ENCODE peak calls at places on chromosome 9, in eight cellular contexts. H is body of pancreas, M is aorta, N is esophagus squamous epithelium, V is lung, O is tibial artery, S is GM23248, P is ovary. A is an unnamed sample. For H3K36me3 and H3K4me1, the result is how much of the 10 kb centered on the place peaks cover.

GRCh38 chr9:138112791-138113600 is 235.4 kb downstream of the CACNA1B start:
- DNase-seq in H (no peak), M (no peak), N (no peak), V (no peak), O (no peak), S (no peak), P (no peak), A (peak)

GRCh38 chr9:136044971-136045594 is 50.0 kb downstream of the NACC2 start:
- DNase-seq in H (no peak), M (no peak), N (no peak), V (no peak), O (peak), S (no peak), P (no peak), A (no peak)

GRCh38 chr9:123300554-123300953 is 32.2 kb upstream of the STRBP start:
- DNase-seq in H (no peak), M (peak), N (no peak), V (no peak), O (peak), S (no peak), P (no peak), A (no peak)

GRCh38 chr9:21931428-21931827 is 62.8 kb downstream of the CDKN2A start:
- DNase-seq in H (no peak), M (no peak), N (no peak), V (no peak), O (no peak), S (peak), P (no peak), A (no peak)

GRCh38 chr9:121599872-121600585 is 51.4 kb upstream of the DAB2IP start:
- DNase-seq in H (peak), M (no peak), N (no peak), V (no peak), O (no peak), S (peak), P (no peak), A (no peak)

GRCh38 chr9:75200892-75201470 is 112.7 kb downstream of the OSTF1 start:
- DNase-seq in H (no peak), M (no peak), N (no peak), V (no peak), O (no peak), S (peak), P (no peak), A (no peak)

GRCh38 chr9:74887981-74888370 is 255 bp upstream of the TRPM6 start:
- DNase-seq in H (no peak), M (no peak), N (no peak), V (no peak), O (no peak), S (no peak), P (no peak), A (no peak)

GRCh38 chr9:114470581-114470980 is 34.7 kb downstream of the WHRN start:
- DNase-seq in H (no peak), M (no peak), N (no peak), V (no peak), O (peak), S (no peak), P (no peak), A (no peak)

GRCh38 chr9:61665330-61665751 is 475.5 kb downstream of the SPATA31A7 start:
- DNase-seq in H (no peak), M (peak), N (no peak), V (no peak), O (no peak), S (no peak), P (no peak), A (peak)

GRCh38 chr9:113409481-113409880 is 994 bp downstream of the POLE3 start:
- DNase-seq in H (no peak), M (peak), N (no peak), V (no peak), O (no peak), S (peak), P (no peak), A (no peak)

GRCh38 chr9:37917801-37918664 is 14.1 kb upstream of the SLC25A51 start:
- DNase-seq in H (peak), M (no peak), N (no peak), V (no peak), O (peak), S (no peak), P (no peak), A (no peak)

GRCh38 chr9:115444941-115445340 is 327.0 kb upstream of the TNC start:
- DNase-seq in H (no peak), M (no peak), N (no peak), V (no peak), O (no peak), S (no peak), P (no peak), A (no peak)

GRCh38 chr9:219670-220365 is 5.2 kb downstream of the DOCK8 start:
- DNase-seq in H (no peak), M (no peak), N (no peak), V (no peak), O (no peak), S (no peak), P (no peak), A (no peak)

GRCh38 chr9:4784403-4784802 is 8.3 kb upstream of the RCL1 start:
- DNase-seq in H (no peak), M (no peak), N (no peak), V (no peak), O (no peak), S (no peak), P (no peak), A (no peak)

GRCh38 chr9:129567329-129567728 is 53.6 kb downstream of the C9orf50 start:
- DNase-seq in H (no peak), M (no peak), N (no peak), V (no peak), O (no peak), S (peak), P (no peak), A (no peak)

GRCh38 chr9:116288658-116289057 is 135.1 kb downstream of the PAPPA start:
- DNase-seq in H (no peak), M (no peak), N (no peak), V (no peak), O (no peak), S (peak), P (no peak), A (no peak)

GRCh38 chr9:101481296-101481695 is 45.7 kb upstream of the ALDOB start:
- DNase-seq in H (no peak), M (no peak), N (no peak), V (no peak), O (no peak), S (peak), P (no peak), A (no peak)

GRCh38 chr9:120874226-120874839 is 2.7 kb downstream of the PHF19 start:
- DNase-seq in H (no peak), M (peak), N (no peak), V (no peak), O (no peak), S (no peak), P (no peak), A (no peak)

GRCh38 chr9:133120343-133121199 is 469 bp downstream of the RALGDS start:
- DNase-seq in H (peak), M (peak), N (no peak), V (no peak), O (no peak), S (peak), P (no peak), A (no peak)

GRCh38 chr9:115127191-115127817 is 9.3 kb upstream of the TNC start:
- DNase-seq in H (no peak), M (no peak), N (no peak), V (no peak), O (no peak), S (no peak), P (no peak), A (no peak)

GRCh38 chr9:71760901-71761300 is 7.4 kb downstream of the CEMIP2 start:
- DNase-seq in H (no peak), M (no peak), N (no peak), V (no peak), O (no peak), S (no peak), P (no peak), A (no peak)

GRCh38 chr9:120925535-120926396 is 830 bp downstream of the TRAF1 start:
- DNase-seq in H (no peak), M (peak), N (no peak), V (no peak), O (peak), S (peak), P (no peak), A (no peak)

GRCh38 chr9:126331964-126332748 is 5.5 kb downstream of the MVB12B start:
- DNase-seq in H (no peak), M (no peak), N (no peak), V (no peak), O (no peak), S (no peak), P (no peak), A (no peak)

GRCh38 chr9:106104887-106105286 is 410.5 kb downstream of the TMEM38B start:
- DNase-seq in H (no peak), M (no peak), N (no peak), V (no peak), O (no peak), S (no peak), P (no peak), A (no peak)

GRCh38 chr9:95124582-95125359 is 192.7 kb downstream of the FANCC start:
- DNase-seq in H (no peak), M (no peak), N (no peak), V (no peak), O (no peak), S (peak), P (no peak), A (no peak)

GRCh38 chr9:126864771-126865170 is 4.3 kb downstream of the ZBTB34 start:
- DNase-seq in H (no peak), M (no peak), N (no peak), V (no peak), O (no peak), S (no peak), P (no peak), A (no peak)

GRCh38 chr9:68575821-68576220 is 35.1 kb upstream of the TMEM252 start:
- DNase-seq in H (no peak), M (no peak), N (no peak), V (no peak), O (no peak), S (no peak), P (no peak), A (no peak)

GRCh38 chr9:7894231-7894630 is 94.7 kb upstream of the DMAC1 start:
- DNase-seq in H (no peak), M (no peak), N (no peak), V (no peak), O (no peak), S (no peak), P (no peak), A (no peak)

GRCh38 chr9:116383956-116384355 is 230.4 kb downstream of the PAPPA start:
- DNase-seq in H (no peak), M (no peak), N (no peak), V (no peak), O (no peak), S (no peak), P (no peak), A (no peak)

GRCh38 chr9:77909306-77909705 is 122.3 kb downstream of the GNAQ start:
- DNase-seq in H (no peak), M (no peak), N (no peak), V (no peak), O (no peak), S (no peak), P (no peak), A (no peak)

GRCh38 chr9:104256031-104256709 is 162.1 kb downstream of the SMC2 start:
- DNase-seq in H (no peak), M (no peak), N (no peak), V (no peak), O (no peak), S (no peak), P (no peak), A (no peak)

GRCh38 chr9:114709636-114710035 is 27.6 kb upstream of the TEX48 start:
- DNase-seq in H (no peak), M (no peak), N (no peak), V (no peak), O (no peak), S (no peak), P (no peak), A (no peak)

GRCh38 chr9:8872802-8873201 is 1073.2 kb upstream of the DMAC1 start:
- DNase-seq in H (no peak), M (no peak), N (no peak), V (no peak), O (no peak), S (no peak), P (no peak), A (no peak)

GRCh38 chr9:115649991-115650472 is 503.6 kb upstream of the PAPPA start:
- DNase-seq in H (peak), M (peak), N (no peak), V (peak), O (peak), S (peak), P (peak), A (peak)

GRCh38 chr9:2919347-2919746 is 75.5 kb upstream of the PUM3 start:
- DNase-seq in H (no peak), M (no peak), N (no peak), V (no peak), O (no peak), S (peak), P (no peak), A (no peak)

GRCh38 chr9:96619491-96620154 is at the start of gene CDC14B:
- DNase-seq in H (peak), M (peak), N (no peak), V (peak), O (peak), S (peak), P (peak), A (no peak)

GRCh38 chr9:82606761-82607382 is 456.1 kb downstream of the RASEF start:
- DNase-seq in H (peak), M (no peak), N (no peak), V (peak), O (no peak), S (peak), P (peak), A (no peak)

GRCh38 chr9:15295761-15296405 is 11.1 kb downstream of the TTC39B start:
- DNase-seq in H (peak), M (peak), N (no peak), V (no peak), O (no peak), S (peak), P (no peak), A (no peak)

GRCh38 chr9:32552172-32552872 is at the start of the genes SMIM27 and TOPORS:
- DNase-seq in H (peak), M (peak), N (peak), V (peak), O (peak), S (peak), P (peak), A (no peak)

GRCh38 chr9:35689601-35690446 is at the start of gene TPM2:
- DNase-seq in H (peak), M (peak), N (no peak), V (peak), O (peak), S (peak), P (peak), A (no peak)

GRCh38 chr9:134869554-134870310 is 10.9 kb upstream of the FCN2 start:
- DNase-seq in H (no peak), M (peak), N (no peak), V (no peak), O (no peak), S (no peak), P (no peak), A (no peak)
- H3K36me3 ChIP-seq in H (under half), M (under half), N (under half), V (under half), O (under half), S (under half), P (under half), A (under half)

DNA sequence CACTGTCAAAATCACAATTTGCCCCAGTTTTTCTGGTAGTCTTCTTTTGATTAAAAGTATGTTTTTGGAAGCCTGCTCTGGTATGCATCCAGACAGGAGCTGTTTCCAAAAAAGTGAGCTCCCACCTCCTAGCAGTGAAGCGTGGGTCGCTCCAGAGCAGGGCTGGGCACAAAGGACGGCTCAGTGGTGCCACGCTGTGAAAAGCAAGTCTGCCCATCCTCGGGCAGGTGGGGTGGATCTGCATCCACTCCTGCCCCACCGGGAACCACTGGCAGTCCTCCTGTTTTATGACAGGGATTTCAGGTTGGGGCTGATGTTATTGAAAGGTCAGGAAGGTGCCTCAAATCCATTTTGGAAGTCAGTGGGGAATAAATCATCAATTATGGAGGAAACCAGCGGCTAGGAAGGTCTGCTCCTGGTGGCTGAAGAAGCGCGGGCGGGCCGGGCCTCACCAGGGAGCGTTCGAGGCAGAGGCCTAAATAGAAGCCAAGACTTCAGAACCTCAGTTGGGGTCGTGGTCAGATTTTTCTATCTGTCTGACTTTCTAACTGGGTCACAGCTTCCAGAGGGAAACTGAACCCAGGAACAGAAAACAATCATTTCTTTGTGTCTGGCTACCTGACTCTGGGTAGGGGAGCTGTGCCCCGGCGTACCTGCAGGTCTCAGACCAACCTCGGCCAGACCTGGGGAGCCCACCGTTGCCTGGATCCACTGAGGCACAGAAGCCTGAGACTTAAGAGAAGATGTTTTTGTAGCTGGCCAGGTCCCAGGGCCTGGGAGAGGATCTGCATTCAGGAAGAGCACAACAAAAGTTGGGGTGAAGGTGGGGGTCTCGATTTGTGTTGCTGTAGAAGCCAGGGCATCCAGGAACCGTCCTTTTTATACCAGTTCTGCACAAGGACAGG is 168.1 kb downstream of the PAX5 start:
- DNase-seq in H (no peak), M (peak), N (no peak), V (no peak), O (no peak), S (no peak), P (no peak), A (no peak)
- H3K4me1 ChIP-seq in H (under half), M (under half), N (under half), V (under half), O (under half), S (under half), P (under half), A (under half)

DNA sequence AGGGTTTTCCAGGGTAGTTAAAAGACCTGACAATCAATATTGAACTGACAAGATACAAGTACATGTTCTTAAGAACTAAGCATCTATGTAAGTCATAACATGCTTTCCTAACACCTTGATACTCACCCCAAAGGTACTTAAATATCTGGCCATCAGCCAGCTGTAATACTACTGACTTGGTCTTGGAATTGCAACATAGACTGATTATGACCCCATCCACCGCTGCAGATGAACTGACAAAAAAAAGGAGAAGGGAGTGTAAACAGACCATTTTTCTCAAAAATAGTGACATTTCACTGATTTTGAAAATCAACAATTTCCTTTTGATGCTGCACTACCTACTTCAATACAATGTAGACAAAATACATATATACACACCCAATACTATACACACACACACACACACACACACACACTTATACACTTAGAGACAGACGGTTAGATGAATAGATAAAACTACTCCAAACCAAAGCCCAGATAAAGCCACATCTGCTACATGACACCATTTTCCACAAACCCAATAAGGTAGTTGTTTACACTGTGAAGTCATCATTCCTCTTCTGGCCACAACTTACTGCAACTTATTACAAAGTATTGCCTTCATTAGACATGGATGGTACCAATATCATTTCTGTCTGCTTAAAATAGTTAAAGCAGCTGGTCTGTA is 30.4 kb downstream of the ELP1 start:
- DNase-seq in H (no peak), M (no peak), N (no peak), V (no peak), O (no peak), S (no peak), P (no peak), A (no peak)
- H3K36me3 ChIP-seq in H (under half), M (under half), N (half or more), V (under half), O (half or more), S (half or more), P (under half), A (under half)

GRCh38 chr9:34536685-34537084 is 13.9 kb upstream of the ENHO start:
- DNase-seq in H (peak), M (no peak), N (no peak), V (no peak), O (no peak), S (no peak), P (no peak), A (no peak)

GRCh38 chr9:34545497-34545896 is 22.7 kb upstream of the ENHO start:
- DNase-seq in H (no peak), M (peak), N (no peak), V (no peak), O (no peak), S (no peak), P (no peak), A (no peak)

GRCh38 chr9:34541540-34541939 is 18.8 kb upstream of the ENHO start:
- DNase-seq in H (no peak), M (no peak), N (no peak), V (no peak), O (no peak), S (no peak), P (no peak), A (no peak)

GRCh38 chr9:34544035-34544434 is 21.2 kb upstream of the ENHO start:
- DNase-seq in H (no peak), M (no peak), N (no peak), V (no peak), O (no peak), S (no peak), P (no peak), A (no peak)

DNA sequence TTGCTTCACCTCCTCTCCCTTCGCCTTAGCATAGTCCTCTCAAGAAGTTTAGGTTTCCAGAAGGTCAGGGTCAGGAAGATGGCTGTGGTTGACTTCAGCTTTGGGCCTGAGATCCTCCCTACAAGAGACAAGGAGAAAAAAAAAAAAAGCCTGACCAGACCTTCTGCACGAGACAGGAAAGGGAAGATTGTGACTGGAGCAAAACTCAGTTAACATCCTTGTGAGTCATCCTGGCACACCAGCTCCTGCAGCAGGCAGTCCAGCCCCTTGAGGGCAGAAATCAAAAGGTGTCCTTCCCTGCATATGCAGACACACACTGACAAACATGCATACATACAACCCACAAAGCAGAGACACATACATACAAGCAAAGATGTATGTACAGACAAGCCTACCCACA is 18.0 kb upstream of the ENHO start:
- DNase-seq in H (no peak), M (no peak), N (no peak), V (no peak), O (no peak), S (peak), P (no peak), A (no peak)
- H3K4me1 ChIP-seq in H (under half), M (under half), N (under half), V (under half), O (under half), S (under half), P (under half), A (under half)

A was measured in vagina.